ENCODE peak calls at places on chromosomes 12 and 14, in four cellular contexts. P is upper lobe of right lung; Z is CD4-positive, alpha-beta T cell; Y is choroid plexus epithelial cell. U is an unnamed sample.

GRCh38 chr12:25926536-25926935 is 31.9 kb upstream of the RASSF8 start:
- DNase-seq in P (no peak), Z (no peak), Y (no peak), U (no peak)

GRCh38 chr12:3247596-3248270 is 170.6 kb downstream of the TSPAN9 start:
- DNase-seq in P (no peak), Z (no peak), Y (no peak), U (no peak)

GRCh38 chr12:60101715-60102114 is 505.9 kb downstream of the SLC16A7 start:
- DNase-seq in P (no peak), Z (no peak), Y (peak), U (no peak)

GRCh38 chr14:54206477-54206876 is 190.3 kb upstream of the CDKN3 start:
- DNase-seq in P (no peak), Z (no peak), Y (no peak), U (no peak)

GRCh38 chr12:6213969-6214368 is 13.8 kb downstream of the CD9 start:
- DNase-seq in P (no peak), Z (no peak), Y (no peak), U (no peak)

GRCh38 chr14:68316078-68316868 is 476.6 kb downstream of the ZFP36L1 start:
- DNase-seq in P (no peak), Z (no peak), Y (no peak), U (no peak)

GRCh38 chr12:114678028-114678427 is 5.9 kb downstream of the TBX3 start:
- DNase-seq in P (no peak), Z (no peak), Y (no peak), U (no peak)

GRCh38 chr12:84508325-84508861 is 404.2 kb downstream of the SLC6A15 start:
- DNase-seq in P (no peak), Z (no peak), Y (peak), U (no peak)

GRCh38 chr12:52945389-52946232 is 3.3 kb upstream of the KRT18 start:
- DNase-seq in P (peak), Z (no peak), Y (peak), U (no peak)

GRCh38 chr12:105843989-105844768 is 294.6 kb downstream of the NUAK1 start:
- DNase-seq in P (no peak), Z (no peak), Y (peak), U (no peak)

GRCh38 chr12:116213885-116214527 is 63.5 kb downstream of the MED13L start:
- DNase-seq in P (no peak), Z (no peak), Y (peak), U (no peak)

GRCh38 chr14:50864911-50865310 is 6.9 kb upstream of the ABHD12B start:
- DNase-seq in P (no peak), Z (no peak), Y (no peak), U (no peak)

GRCh38 chr12:131391399-131391798 is 319.5 kb upstream of the SFSWAP start:
- DNase-seq in P (peak), Z (no peak), Y (no peak), U (no peak)

GRCh38 chr14:22780105-22780679 is 13.7 kb downstream of the OXA1L start:
- DNase-seq in P (no peak), Z (no peak), Y (peak), U (no peak)

GRCh38 chr12:40016960-40017359 is 88.9 kb downstream of the SLC2A13 start:
- DNase-seq in P (no peak), Z (no peak), Y (peak), U (no peak)

GRCh38 chr14:105180598-105181528 is at the start of gene NUDT14:
- DNase-seq in P (peak), Z (peak), Y (peak), U (peak)

GRCh38 chr14:64960762-64961276 is 11.3 kb downstream of the RAB15 start:
- DNase-seq in P (peak), Z (no peak), Y (no peak), U (no peak)

GRCh38 chr12:3202734-3203446 is 125.7 kb downstream of the TSPAN9 start:
- DNase-seq in P (peak), Z (peak), Y (peak), U (no peak)

GRCh38 chr12:96400631-96401060 is 407 bp upstream of the CDK17 start:
- DNase-seq in P (no peak), Z (no peak), Y (peak), U (no peak)

GRCh38 chr12:62466018-62466595 is 519 bp upstream of the MON2 start:
- DNase-seq in P (no peak), Z (peak), Y (peak), U (no peak)

GRCh38 chr12:111607239-111607638 is 8.1 kb upstream of the ATXN2 start:
- DNase-seq in P (no peak), Z (no peak), Y (no peak), U (no peak)

DNA sequence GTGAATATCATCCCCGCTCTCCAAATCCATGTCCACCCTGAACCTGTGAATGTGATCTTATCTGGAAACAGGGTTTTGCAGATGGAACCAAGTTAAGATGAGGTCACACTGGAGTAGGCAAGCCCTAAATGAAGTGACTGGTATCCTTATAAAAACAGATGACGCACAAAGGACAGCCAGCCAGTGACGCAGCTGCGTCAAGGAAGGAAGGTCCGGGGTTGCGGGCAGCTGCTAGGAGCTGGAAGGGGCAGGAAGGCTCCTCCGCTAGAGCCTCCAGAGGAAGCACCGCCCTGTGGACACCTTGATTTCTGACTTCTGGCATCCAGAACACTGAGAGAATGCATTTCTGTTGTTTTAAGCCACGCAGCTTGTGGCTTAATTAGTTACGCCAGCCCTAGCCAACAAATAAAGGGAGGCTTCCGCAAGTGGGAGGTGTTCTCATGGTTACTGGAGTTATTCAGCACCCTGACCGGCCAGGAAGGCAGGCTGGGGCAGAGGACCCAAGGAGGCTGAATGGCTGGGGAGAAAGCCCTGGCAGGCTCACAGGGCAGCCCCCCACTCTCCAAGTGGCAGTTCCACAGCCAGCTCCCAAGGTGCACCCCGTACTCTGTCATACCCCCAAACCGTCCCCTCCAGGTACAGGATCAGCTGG is 127.6 kb upstream of the NCOR2 start:
- DNase-seq in P (no peak), Z (no peak), Y (peak), U (no peak)
- TF ChIP-seq CTCF in P (no peak), Z (no peak), Y (no peak), U (no peak)

GRCh38 chr14:102578821-102579220 is 13.6 kb upstream of the RCOR1 start:
- DNase-seq in P (no peak), Z (no peak), Y (no peak), U (no peak)

GRCh38 chr14:102581193-102581592 is 11.3 kb upstream of the RCOR1 start:
- DNase-seq in P (no peak), Z (no peak), Y (no peak), U (no peak)

GRCh38 chr14:102583726-102584125 is 8.7 kb upstream of the RCOR1 start:
- DNase-seq in P (no peak), Z (no peak), Y (no peak), U (no peak)

GRCh38 chr14:102579696-102580551 is 12.5 kb upstream of the RCOR1 start:
- DNase-seq in P (peak), Z (no peak), Y (peak), U (no peak)

DNA sequence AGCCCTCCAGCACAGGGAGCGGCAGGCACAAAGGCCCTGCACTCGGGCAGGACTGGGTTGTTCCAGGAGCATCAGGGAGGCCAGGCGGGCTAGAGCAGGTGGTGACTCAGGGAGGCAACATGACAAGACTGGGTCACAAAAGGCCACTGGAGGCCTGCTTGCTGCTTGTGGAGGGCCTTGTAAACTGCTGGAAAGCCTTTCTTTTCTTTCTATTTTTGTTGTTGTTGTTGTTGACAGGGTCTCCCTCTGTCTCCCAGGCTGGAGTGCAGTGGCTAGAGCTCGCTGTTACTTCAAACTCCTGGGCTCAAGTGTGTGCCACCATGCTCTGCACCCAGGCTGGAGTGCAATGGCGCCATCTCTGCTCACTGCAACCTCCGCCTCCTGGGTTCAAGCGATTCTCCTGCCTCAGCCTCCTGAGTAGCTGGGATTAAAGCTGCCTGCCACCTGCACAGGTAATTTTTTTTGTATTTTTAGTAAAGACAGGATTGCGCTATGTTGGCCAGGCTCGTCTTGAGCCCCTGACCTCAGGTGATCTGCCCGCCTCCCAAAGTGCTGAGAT is 11.8 kb upstream of the RCOR1 start:
- DNase-seq in P (no peak), Z (no peak), Y (no peak), U (no peak)
- TF ChIP-seq CTCF in P (no peak), Z (no peak), Y (no peak), U (no peak)

GRCh38 chr12:64992641-64993040 is 128.5 kb downstream of the WIF1 start:
- DNase-seq in P (no peak), Z (no peak), Y (no peak), U (no peak)
- TF ChIP-seq CTCF in P (no peak), Z (no peak), Y (no peak), U (no peak)

DNA sequence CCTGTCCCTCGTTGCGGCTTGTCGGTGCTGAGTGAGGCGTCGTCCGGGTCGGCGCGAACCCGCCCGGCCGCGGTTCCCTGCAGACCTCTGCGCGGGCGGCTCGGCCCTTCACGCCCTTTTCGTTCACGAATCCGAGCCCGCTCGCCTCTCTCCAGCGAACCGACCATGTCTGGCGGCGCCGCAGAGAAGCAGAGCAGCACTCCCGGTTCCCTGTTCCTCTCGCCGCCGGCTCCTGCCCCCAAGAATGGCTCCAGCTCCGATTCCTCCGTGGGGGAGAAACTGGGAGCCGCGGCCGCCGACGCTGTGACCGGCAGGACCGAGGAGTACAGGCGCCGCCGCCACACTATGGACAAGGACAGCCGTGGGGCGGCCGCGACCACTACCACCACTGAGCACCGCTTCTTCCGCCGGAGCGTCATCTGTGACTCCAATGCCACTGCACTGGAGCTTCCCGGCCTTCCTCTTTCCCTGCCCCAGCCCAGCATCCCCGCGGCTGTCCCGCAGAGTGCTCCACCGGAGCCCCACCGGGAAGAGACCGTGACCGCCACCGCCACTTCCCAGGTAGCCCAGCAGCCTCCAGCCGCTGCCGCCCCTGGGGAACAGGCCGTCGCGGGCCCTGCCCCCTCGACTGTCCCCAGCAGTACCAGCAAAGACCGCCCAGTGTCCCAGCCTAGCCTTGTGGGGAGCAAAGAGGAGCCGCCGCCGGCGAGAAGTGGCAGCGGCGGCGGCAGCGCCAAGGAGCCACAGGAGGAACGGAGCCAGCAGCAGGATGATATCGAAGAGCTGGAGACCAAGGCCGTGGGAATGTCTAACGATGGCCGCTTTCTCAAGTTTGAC is 1.2 kb downstream of the WNK1 start:
- DNase-seq in P (peak), Z (peak), Y (peak), U (peak)
- TF ChIP-seq CTCF in P (peak), Z (no peak), Y (peak), U (no peak)

GRCh38 chr14:90520326-90520725 is 123.5 kb downstream of the CALM1 start:
- DNase-seq in P (no peak), Z (no peak), Y (no peak), U (no peak)

GRCh38 chr14:90518075-90518940 is 121.5 kb downstream of the CALM1 start:
- DNase-seq in P (no peak), Z (no peak), Y (peak), U (no peak)

GRCh38 chr14:90517431-90517841 is 120.6 kb downstream of the CALM1 start:
- DNase-seq in P (no peak), Z (no peak), Y (no peak), U (no peak)

GRCh38 chr14:90519262-90519920 is 122.6 kb downstream of the CALM1 start:
- DNase-seq in P (no peak), Z (no peak), Y (no peak), U (no peak)

DNA sequence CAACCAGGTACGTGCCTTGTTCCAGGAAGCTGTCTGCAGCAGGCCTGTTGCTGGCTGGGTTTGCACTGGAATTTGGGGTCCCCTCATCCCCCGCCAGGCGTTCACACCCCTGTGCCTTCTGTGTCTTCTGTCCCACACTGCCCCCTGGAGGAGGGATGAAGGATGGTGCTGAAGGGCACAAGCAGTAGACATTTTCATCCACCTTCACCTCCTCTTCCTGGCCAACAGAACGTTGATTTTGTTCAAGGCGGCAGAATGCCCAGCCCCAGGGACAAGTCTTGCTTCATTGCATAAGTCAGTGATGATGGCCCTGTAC is 122.1 kb downstream of the CALM1 start:
- DNase-seq in P (no peak), Z (peak), Y (peak), U (no peak)
- TF ChIP-seq CTCF in P (peak), Z (peak), Y (peak), U (peak)

U was measured in mesothelial cell of epicardium.